ENCODE peak calls at places on chromosome 22, in six cellular contexts. L, E, N, I, G and X are unnamed samples.

GRCh38 chr22:47195676-47196492 is 433.4 kb downstream of the TBC1D22A start:
- DNase-seq in L (no peak), E (no peak), N (no peak), I (no peak), G (no peak), X (no peak)

GRCh38 chr22:42889290-42889689 is 32.2 kb upstream of the ARFGAP3 start:
- DNase-seq in L (no peak), E (no peak), N (peak), I (peak), G (no peak), X (no peak)

GRCh38 chr22:20992056-20992442 is 9.9 kb downstream of the THAP7 start:
- DNase-seq in L (no peak), E (no peak), N (no peak), I (no peak), G (no peak), X (no peak)

GRCh38 chr22:38766076-38766777 is 10.4 kb upstream of the SUN2 start:
- DNase-seq in L (peak), E (peak), N (no peak), I (peak), G (peak), X (peak)

GRCh38 chr22:25362215-25362882 is 142.9 kb downstream of the CRYBB2 start:
- DNase-seq in L (peak), E (peak), N (no peak), I (peak), G (peak), X (peak)

GRCh38 chr22:38882480-38882879 is 10.5 kb upstream of the CBX6 start:
- DNase-seq in L (no peak), E (no peak), N (no peak), I (no peak), G (no peak), X (no peak)

GRCh38 chr22:39281126-39281525 is 36.3 kb upstream of the PDGFB start:
- DNase-seq in L (no peak), E (no peak), N (no peak), I (no peak), G (no peak), X (no peak)

GRCh38 chr22:46813816-46814597 is 51.6 kb downstream of the TBC1D22A start:
- DNase-seq in L (no peak), E (no peak), N (no peak), I (no peak), G (no peak), X (peak)

GRCh38 chr22:39956932-39957664 is 3.1 kb upstream of the TMA7B start:
- DNase-seq in L (no peak), E (no peak), N (peak), I (peak), G (no peak), X (no peak)

GRCh38 chr22:17774206-17774927 is at the start of gene BID:
- DNase-seq in L (no peak), E (no peak), N (no peak), I (peak), G (peak), X (peak)

GRCh38 chr22:31178859-31179258 is 18.9 kb downstream of the RNF185 start:
- DNase-seq in L (no peak), E (no peak), N (no peak), I (no peak), G (no peak), X (no peak)

GRCh38 chr22:31179345-31179744 is 19.4 kb downstream of the RNF185 start:
- DNase-seq in L (peak), E (no peak), N (no peak), I (no peak), G (no peak), X (no peak)

GRCh38 chr22:31187627-31188026 is 24.5 kb upstream of the LIMK2 start:
- DNase-seq in L (no peak), E (no peak), N (no peak), I (no peak), G (no peak), X (no peak)

GRCh38 chr22:31185056-31185455 is 25.1 kb downstream of the RNF185 start:
- DNase-seq in L (no peak), E (no peak), N (no peak), I (no peak), G (no peak), X (no peak)

GRCh38 chr22:31184015-31184414 is 24.0 kb downstream of the RNF185 start:
- DNase-seq in L (no peak), E (no peak), N (no peak), I (no peak), G (no peak), X (no peak)
- TF ChIP-seq MYC in L (no peak), E (no peak), N (no peak), I (no peak), G (no peak), X (no peak)

GRCh38 chr22:37338539-37339246 is 56.4 kb downstream of the CYTH4 start:
- DNase-seq in L (no peak), E (no peak), N (no peak), I (no peak), G (no peak), X (no peak)

GRCh38 chr22:37337204-37337943 is 55.1 kb downstream of the CYTH4 start:
- DNase-seq in L (no peak), E (no peak), N (no peak), I (peak), G (no peak), X (no peak)

GRCh38 chr22:37342065-37342464 is 59.8 kb downstream of the CYTH4 start:
- DNase-seq in L (no peak), E (no peak), N (no peak), I (no peak), G (no peak), X (no peak)

GRCh38 chr22:37343343-37343742 is 61.0 kb downstream of the CYTH4 start:
- DNase-seq in L (no peak), E (no peak), N (no peak), I (peak), G (no peak), X (no peak)

DNA sequence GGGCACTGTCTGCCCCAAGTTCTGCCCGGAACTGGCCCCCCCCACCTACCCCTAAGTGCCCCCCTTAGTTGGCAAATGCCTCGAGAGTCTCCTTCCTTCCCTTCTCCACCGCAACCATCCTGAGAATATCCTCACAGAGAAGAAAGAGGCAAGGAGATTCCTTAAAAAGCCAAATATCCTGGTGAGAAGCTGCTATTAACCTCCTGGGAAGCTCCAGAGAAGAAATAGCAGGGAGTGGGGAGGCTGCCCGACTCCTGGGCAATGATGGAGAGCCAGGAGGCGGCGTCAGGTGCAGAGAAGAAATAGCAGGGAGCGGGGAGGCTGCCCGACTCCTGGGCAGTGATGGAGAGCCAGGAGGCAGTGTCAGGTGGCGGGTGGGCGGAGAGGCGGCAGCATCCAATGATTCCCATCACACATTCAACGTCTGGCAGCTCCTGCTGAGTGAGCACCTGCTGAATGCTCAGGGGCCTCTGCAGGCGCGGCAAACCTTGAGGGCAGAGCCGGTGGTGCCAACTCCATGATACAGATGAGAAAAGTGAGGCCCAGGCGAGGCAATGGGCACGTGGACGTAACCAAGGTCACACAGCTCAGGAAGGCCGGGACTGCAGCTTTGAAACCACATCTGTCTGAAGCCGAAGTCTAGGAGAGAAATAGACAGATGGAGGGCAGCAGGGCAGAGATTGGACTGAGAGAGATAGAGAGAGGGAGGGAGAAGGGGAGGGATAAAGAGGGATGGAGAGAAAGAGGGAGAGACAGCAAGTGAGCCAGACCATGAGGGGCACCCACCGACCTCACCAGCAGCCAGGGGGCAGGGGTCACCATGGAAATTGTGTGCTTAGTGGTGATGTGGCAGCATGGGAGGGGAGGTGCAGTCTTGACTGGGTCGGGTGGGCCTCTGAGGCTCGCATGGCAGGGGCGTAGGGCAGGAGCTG is 58.3 kb downstream of the CYTH4 start:
- DNase-seq in L (no peak), E (no peak), N (no peak), I (no peak), G (no peak), X (no peak)
- TF ChIP-seq MYC in L (no peak), E (no peak), N (no peak), I (no peak), G (no peak), X (no peak)

GRCh38 chr22:22171357-22172218 is 73.0 kb upstream of the VPREB1 start:
- DNase-seq in L (no peak), E (peak), N (no peak), I (peak), G (peak), X (no peak)
- TF ChIP-seq MYC in L (no peak), E (no peak), N (no peak), I (no peak), G (no peak), X (no peak)

GRCh38 chr22:36287881-36288515 is 35.1 kb downstream of the APOL1 start:
- DNase-seq in L (no peak), E (no peak), N (no peak), I (no peak), G (no peak), X (no peak)
- TF ChIP-seq MYC in L (no peak), E (no peak), N (no peak), I (no peak), G (no peak), X (no peak)

GRCh38 chr22:44298331-44299087 is 14.2 kb downstream of the SHISAL1 start:
- DNase-seq in L (no peak), E (no peak), N (no peak), I (no peak), G (no peak), X (no peak)
- TF ChIP-seq MYC in L (no peak), E (no peak), N (no peak), I (no peak), G (no peak), X (no peak)

DNA sequence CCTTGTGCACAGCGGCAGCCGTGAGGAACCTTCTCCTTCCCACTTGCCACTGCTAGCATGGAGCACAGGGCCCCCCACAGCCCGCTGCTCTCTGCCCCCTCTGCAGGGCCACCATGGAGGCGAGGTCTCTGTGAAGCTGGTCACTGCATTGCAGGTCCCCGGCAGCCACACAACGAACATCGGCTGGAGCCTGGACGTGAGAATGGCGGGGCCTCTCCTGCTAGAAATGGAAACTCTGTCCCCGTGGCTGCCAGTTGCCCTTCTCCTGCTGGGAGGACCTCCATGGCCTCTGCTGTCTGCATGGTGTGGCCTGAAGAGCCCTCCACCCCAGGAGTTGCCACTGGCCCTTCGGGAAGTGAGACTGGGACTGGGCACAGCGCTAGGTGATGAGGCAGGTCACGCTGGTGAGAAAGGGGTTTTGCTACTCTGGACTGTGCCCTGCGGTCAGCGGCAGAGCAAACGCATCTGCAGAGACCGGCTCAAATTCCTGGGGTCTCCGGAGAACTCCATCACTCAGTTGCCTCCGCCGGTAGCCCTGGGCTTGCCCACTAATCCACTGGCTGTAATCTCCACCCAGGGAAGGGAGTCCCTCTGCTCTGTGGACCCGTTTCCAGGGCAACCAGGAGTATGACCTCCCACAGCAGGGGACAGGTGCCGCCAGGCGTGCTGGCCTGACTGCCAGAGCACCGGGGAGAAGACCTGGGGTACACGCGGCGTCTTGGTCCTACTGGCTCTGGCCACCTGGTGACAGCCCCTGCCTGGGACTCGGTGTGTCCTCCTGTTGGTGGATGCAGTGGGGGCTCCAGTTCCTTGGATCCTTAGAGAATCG is 806.4 kb downstream of the BRD1 start:
- DNase-seq in L (no peak), E (no peak), N (no peak), I (no peak), G (no peak), X (no peak)
- TF ChIP-seq MYC in L (no peak), E (no peak), N (no peak), I (no peak), G (no peak), X (no peak)

DNA sequence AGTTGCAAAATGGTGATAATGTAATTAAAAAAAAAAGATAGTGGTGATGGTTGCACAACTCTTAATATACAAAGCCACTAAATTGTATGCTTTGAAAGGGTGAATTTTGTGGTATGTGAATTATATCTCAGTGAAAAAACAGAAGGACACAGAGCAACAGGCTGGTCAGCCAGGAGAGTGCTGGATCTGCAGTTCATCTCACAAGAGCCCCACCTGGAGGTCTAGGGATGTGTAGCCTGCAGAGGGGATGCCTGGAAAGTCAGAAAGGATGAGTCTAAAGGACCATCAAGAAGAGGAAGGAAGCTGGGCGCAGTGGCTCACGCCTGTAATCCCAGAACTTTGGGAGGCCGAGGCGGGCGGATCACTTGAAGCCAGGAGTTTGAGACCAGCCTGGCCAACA is 9.0 kb downstream of the POLR3H start:
- DNase-seq in L (peak), E (peak), N (no peak), I (no peak), G (peak), X (no peak)
- TF ChIP-seq MYC in L (no peak), E (no peak), N (no peak), I (no peak), G (no peak), X (no peak)

GRCh38 chr22:22013559-22014284 is 31.1 kb upstream of the TOP3B start:
- DNase-seq in L (no peak), E (no peak), N (no peak), I (no peak), G (no peak), X (no peak)
- TF ChIP-seq MYC in L (no peak), E (no peak), N (no peak), I (no peak), G (no peak), X (no peak)